ENCODE peak calls at places on chromosome 10, in four cellular contexts. Q, V, K and P are unnamed samples.

GRCh38 chr10:2942937-2943336 is 124.4 kb upstream of the PFKP start:
- DNase-seq in Q (no peak), V (no peak), K (no peak), P (no peak)

GRCh38 chr10:98168147-98168546 is 33.7 kb downstream of the R3HCC1L start:
- DNase-seq in Q (no peak), V (no peak), K (no peak), P (no peak)

GRCh38 chr10:46524471-46525176 is 31.8 kb downstream of the GPRIN2 start:
- DNase-seq in Q (peak), V (no peak), K (peak), P (peak)

GRCh38 chr10:125584954-125585353 is 98.0 kb downstream of the TEX36 start:
- DNase-seq in Q (peak), V (no peak), K (no peak), P (no peak)

GRCh38 chr10:3477683-3478082 is 305.1 kb upstream of the PITRM1 start:
- DNase-seq in Q (peak), V (no peak), K (no peak), P (peak)

GRCh38 chr10:59971915-59972314 is 65.6 kb upstream of the CCDC6 start:
- DNase-seq in Q (peak), V (no peak), K (no peak), P (no peak)

GRCh38 chr10:107611101-107611500 is 446.6 kb upstream of the SORCS1 start:
- DNase-seq in Q (no peak), V (no peak), K (no peak), P (no peak)

GRCh38 chr10:35422236-35422635 is 85.9 kb downstream of the CCNY start:
- DNase-seq in Q (no peak), V (no peak), K (peak), P (peak)

GRCh38 chr10:12614390-12615003 is 265.1 kb downstream of the CAMK1D start:
- DNase-seq in Q (no peak), V (no peak), K (no peak), P (no peak)

GRCh38 chr10:97124211-97124610 is 61.5 kb downstream of the SLIT1 start:
- DNase-seq in Q (no peak), V (no peak), K (no peak), P (no peak)

GRCh38 chr10:126253613-126254002 is 134.7 kb downstream of the ADAM12 start:
- DNase-seq in Q (no peak), V (no peak), K (no peak), P (no peak)

GRCh38 chr10:60526024-60526585 is 136.4 kb upstream of the ANK3 start:
- DNase-seq in Q (no peak), V (no peak), K (no peak), P (no peak)

GRCh38 chr10:47137311-47137851 is 162.6 kb upstream of the GDF10 start:
- DNase-seq in Q (peak), V (no peak), K (no peak), P (peak)

GRCh38 chr10:14360951-14361350 is 30.2 kb upstream of the FRMD4A start:
- DNase-seq in Q (no peak), V (no peak), K (no peak), P (no peak)

GRCh38 chr10:102735065-102735562 is 8.6 kb upstream of the WBP1L start:
- DNase-seq in Q (peak), V (no peak), K (peak), P (no peak)

GRCh38 chr10:100021322-100021721 is 11.6 kb upstream of the DNMBP start:
- DNase-seq in Q (peak), V (no peak), K (no peak), P (no peak)

GRCh38 chr10:100022403-100022802 is 12.7 kb upstream of the DNMBP start:
- DNase-seq in Q (no peak), V (no peak), K (no peak), P (peak)

GRCh38 chr10:100020883-100021248 is 11.1 kb upstream of the DNMBP start:
- DNase-seq in Q (no peak), V (no peak), K (no peak), P (no peak)

GRCh38 chr10:100019824-100020160 is 10.0 kb upstream of the DNMBP start:
- DNase-seq in Q (peak), V (no peak), K (no peak), P (no peak)

GRCh38 chr10:100020161-100020882 is 10.6 kb upstream of the DNMBP start:
- DNase-seq in Q (peak), V (no peak), K (no peak), P (no peak)
- H3K4me2 ChIP-seq in Q (peak), V (no peak), K (no peak), P (no peak)

DNA sequence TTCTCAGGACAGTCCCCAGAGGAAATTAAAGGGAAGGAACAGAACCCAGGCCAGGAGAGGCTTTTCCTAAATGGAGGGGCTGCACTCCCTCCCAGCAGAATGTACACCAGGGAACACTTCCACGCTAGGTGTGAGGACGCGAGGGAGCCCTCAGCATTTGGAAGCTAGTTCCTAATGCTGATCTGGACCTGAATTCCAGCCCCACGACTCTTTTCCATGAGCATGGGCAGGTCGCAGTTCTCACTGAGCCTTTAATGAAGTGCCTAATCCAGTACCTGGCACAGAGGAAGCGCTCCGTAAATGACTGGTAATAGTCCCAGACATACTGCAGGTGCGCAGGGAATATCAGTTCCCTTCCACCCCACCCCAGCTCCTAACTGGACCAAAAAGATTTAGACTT is 1.1 kb downstream of the ALOX5 start:
- DNase-seq in Q (no peak), V (no peak), K (no peak), P (no peak)
- TF ChIP-seq RFX5 in Q (no peak), V (no peak), K (no peak), P (no peak)

GRCh38 chr10:117165557-117166419 is 27.7 kb upstream of the VAX1 start:
- DNase-seq in Q (peak), V (peak), K (peak), P (peak)

GRCh38 chr10:117162093-117163021 is 24.3 kb upstream of the VAX1 start:
- DNase-seq in Q (no peak), V (no peak), K (no peak), P (no peak)

GRCh38 chr10:117164878-117165556 is 26.9 kb upstream of the VAX1 start:
- DNase-seq in Q (no peak), V (no peak), K (no peak), P (no peak)

GRCh38 chr10:117163061-117163953 is 25.2 kb upstream of the VAX1 start:
- DNase-seq in Q (peak), V (no peak), K (no peak), P (no peak)

DNA sequence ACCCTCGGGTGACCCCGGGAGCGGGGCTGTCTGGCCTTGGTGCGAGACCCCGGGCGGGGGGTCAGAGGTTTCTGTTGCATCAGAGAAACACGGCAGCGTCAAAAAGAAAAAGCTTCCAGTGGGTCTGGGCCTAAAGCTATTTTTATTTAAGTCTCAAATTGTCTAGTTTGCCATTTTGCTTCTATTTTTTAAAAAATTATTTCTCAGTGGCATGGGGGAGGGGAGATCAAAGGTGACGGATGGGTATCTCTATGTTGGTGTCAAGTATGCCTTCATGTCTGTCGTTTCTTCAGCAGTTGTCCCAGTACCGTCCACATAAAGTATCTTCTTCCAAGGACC is 25.9 kb upstream of the VAX1 start:
- DNase-seq in Q (no peak), V (no peak), K (no peak), P (no peak)
- H3K4me2 ChIP-seq in Q (no peak), V (peak), K (no peak), P (no peak)

DNA sequence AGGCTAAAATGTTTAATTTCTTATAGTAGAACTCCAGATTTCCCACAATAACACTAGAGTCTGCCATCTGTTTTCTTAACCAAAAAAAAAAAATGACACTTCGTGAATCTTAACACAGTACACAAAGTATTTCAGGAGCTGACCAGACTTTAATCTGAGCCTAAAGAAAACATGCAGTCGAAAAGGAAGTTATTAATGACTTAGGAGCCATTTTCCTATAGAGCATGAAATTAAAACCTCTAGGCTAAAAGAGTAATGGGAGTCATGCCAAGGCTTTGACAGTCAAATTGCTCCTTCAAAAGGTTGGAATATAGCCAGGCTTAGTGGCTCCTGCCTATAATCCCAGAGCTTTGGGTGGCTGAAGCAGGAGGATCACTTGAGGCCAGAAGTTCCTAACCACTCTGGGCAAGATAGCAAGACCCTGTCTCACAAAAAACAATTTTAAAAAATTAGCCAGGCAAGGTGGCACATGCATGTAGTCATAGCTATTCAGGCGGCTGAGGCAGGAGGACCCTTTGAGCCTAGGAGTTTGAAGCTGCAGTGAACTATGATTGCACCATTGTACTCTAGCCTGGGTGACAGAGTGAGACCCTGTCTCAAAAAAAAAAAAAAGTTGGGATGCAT is 13.6 kb downstream of the MICU1 start:
- DNase-seq in Q (no peak), V (no peak), K (no peak), P (no peak)
- TF ChIP-seq RFX5 in Q (no peak), V (no peak), K (no peak), P (no peak)

GRCh38 chr10:88110822-88111221 is 247.4 kb downstream of the PTEN start:
- DNase-seq in Q (no peak), V (no peak), K (no peak), P (peak)
- H3K4me2 ChIP-seq in Q (peak), V (no peak), K (no peak), P (peak)